ENCODE peak calls at places on chromosome 19, in six cellular contexts. I is natural killer cell; W is GM12878; M is mucosa of descending colon; K is CD4-positive, CD25-positive, alpha-beta regulatory T cell; Y is Panc1. T is an unnamed sample.

GRCh38 chr19:3606174-3606689 is 443 bp downstream of the TBXA2R start:
- ATAC-seq in I (peak; percentile 54), W (peak; percentile 57), M (peak; percentile 92), K (peak; percentile 49), Y (peak; percentile 62), T (peak; percentile 70)

GRCh38 chr19:7527516-7528191 is 5.2 kb downstream of the MCOLN1 start:
- ATAC-seq in I (no peak), W (no peak), M (no peak), K (no peak), Y (no peak), T (no peak)

GRCh38 chr19:8481191-8481590 is 21.2 kb downstream of the PRAM1 start:
- ATAC-seq in I (peak; percentile 14), W (no peak), M (no peak), K (no peak), Y (no peak), T (no peak)

GRCh38 chr19:39928357-39928725 is 6.1 kb downstream of the FCGBP start:
- ATAC-seq in I (no peak), W (no peak), M (no peak), K (no peak), Y (no peak), T (no peak)

GRCh38 chr19:3423183-3423829 is 56.9 kb downstream of the NFIC start:
- ATAC-seq in I (no peak), W (no peak), M (no peak), K (no peak), Y (no peak), T (peak; percentile 50)

GRCh38 chr19:5434970-5435641 is 20.1 kb upstream of the ZNRF4 start:
- ATAC-seq in I (no peak), W (no peak), M (no peak), K (no peak), Y (peak; percentile 86), T (peak; percentile 66)

GRCh38 chr19:46340051-46340659 is 6.7 kb upstream of the PPP5C start:
- ATAC-seq in I (no peak), W (no peak), M (no peak), K (no peak), Y (no peak), T (no peak)

GRCh38 chr19:10510301-10510802 is 6.9 kb downstream of the S1PR5 start:
- ATAC-seq in I (peak; percentile 17), W (peak; percentile 39), M (no peak), K (no peak), Y (peak; percentile 39), T (no peak)

GRCh38 chr19:3142292-3142670 is 6.4 kb downstream of the GNA15 start:
- ATAC-seq in I (peak; percentile 26), W (no peak), M (peak; percentile 50), K (peak; percentile 6), Y (peak; percentile 75), T (peak; percentile 78)

T was measured in SK-N-SH treated with all-trans-retinoic acid at 6 μM for 48 hours.